ENCODE peak calls at places on chromosomes 7 and 10, in seven cellular contexts. One of them, this sample, is unnamed.

GRCh38 chr10:92822964-92823363 is 25.4 kb upstream of the EXOC6 start:
- DNase-seq in kidney: no peak
- DNase-seq in colonic mucosa: no peak
- DNase-seq in neuronal stem cell: no peak
- DNase-seq in foreskin keratinocyte: no peak
- DNase-seq in GM23248: no peak
- DNase-seq in PC-9: no peak
- DNase-seq in this sample: no peak

GRCh38 chr10:63883861-63884260 is 362.7 kb downstream of the REEP3 start:
- DNase-seq in GM23248: no peak
- DNase-seq in PC-9: no peak
- DNase-seq in foreskin keratinocyte: no peak
- DNase-seq in colonic mucosa: no peak
- DNase-seq in neuronal stem cell: no peak
- DNase-seq in kidney: no peak
- DNase-seq in this sample: no peak

GRCh38 chr7:5494683-5495561 is 71.3 kb upstream of the TNRC18 start:
- DNase-seq in GM23248: peak
- DNase-seq in foreskin keratinocyte: peak
- DNase-seq in colonic mucosa: peak
- DNase-seq in neuronal stem cell: peak
- DNase-seq in kidney: peak
- DNase-seq in PC-9: peak
- DNase-seq in this sample: peak

GRCh38 chr10:73871915-73872710 is 2.2 kb downstream of the CAMK2G start:
- DNase-seq in GM23248: peak
- DNase-seq in colonic mucosa: peak
- DNase-seq in kidney: no peak
- DNase-seq in neuronal stem cell: no peak
- DNase-seq in PC-9: peak
- DNase-seq in foreskin keratinocyte: no peak
- DNase-seq in this sample: no peak

GRCh38 chr7:5780801-5781496 is 514 bp downstream of the RNF216 start:
- DNase-seq in GM23248: peak
- DNase-seq in foreskin keratinocyte: no peak
- DNase-seq in PC-9: peak
- DNase-seq in kidney: peak
- DNase-seq in colonic mucosa: peak
- DNase-seq in neuronal stem cell: peak
- DNase-seq in this sample: peak

GRCh38 chr7:157139142-157140117 is 704 bp downstream of the UBE3C start:
- DNase-seq in foreskin keratinocyte: no peak
- DNase-seq in kidney: peak
- DNase-seq in PC-9: no peak
- DNase-seq in GM23248: peak
- DNase-seq in colonic mucosa: peak
- DNase-seq in neuronal stem cell: peak
- DNase-seq in this sample: peak

GRCh38 chr7:16939161-16939560 is 57.4 kb upstream of the AGR3 start:
- DNase-seq in neuronal stem cell: no peak
- DNase-seq in GM23248: no peak
- DNase-seq in PC-9: no peak
- DNase-seq in foreskin keratinocyte: no peak
- DNase-seq in colonic mucosa: no peak
- DNase-seq in kidney: no peak
- DNase-seq in this sample: no peak

GRCh38 chr10:31947144-31947926 is 18.7 kb upstream of the ARHGAP12 start:
- DNase-seq in neuronal stem cell: no peak
- DNase-seq in colonic mucosa: peak
- DNase-seq in kidney: no peak
- DNase-seq in foreskin keratinocyte: peak
- DNase-seq in GM23248: peak
- DNase-seq in PC-9: peak
- DNase-seq in this sample: no peak

GRCh38 chr10:95133997-95134396 is 60.0 kb upstream of the ACSM6 start:
- DNase-seq in GM23248: no peak
- DNase-seq in neuronal stem cell: no peak
- DNase-seq in PC-9: no peak
- DNase-seq in kidney: no peak
- DNase-seq in foreskin keratinocyte: no peak
- DNase-seq in colonic mucosa: no peak
- DNase-seq in this sample: no peak

GRCh38 chr10:310976-311639 is 175.9 kb downstream of the ZMYND11 start:
- DNase-seq in foreskin keratinocyte: no peak
- DNase-seq in neuronal stem cell: no peak
- DNase-seq in kidney: no peak
- DNase-seq in colonic mucosa: no peak
- DNase-seq in PC-9: no peak
- DNase-seq in GM23248: peak
- DNase-seq in this sample: no peak

GRCh38 chr7:142440219-142441073 is 182.6 kb upstream of the PRSS58 start:
- DNase-seq in PC-9: peak
- DNase-seq in GM23248: peak
- DNase-seq in kidney: no peak
- DNase-seq in neuronal stem cell: no peak
- DNase-seq in colonic mucosa: no peak
- DNase-seq in foreskin keratinocyte: peak
- DNase-seq in this sample: no peak

GRCh38 chr10:99740933-99741559 is 9.0 kb downstream of the CUTC start:
- DNase-seq in GM23248: no peak
- DNase-seq in neuronal stem cell: no peak
- DNase-seq in PC-9: no peak
- DNase-seq in colonic mucosa: no peak
- DNase-seq in kidney: no peak
- DNase-seq in foreskin keratinocyte: no peak
- DNase-seq in this sample: no peak

GRCh38 chr10:43294241-43294658 is 27.4 kb upstream of the RASGEF1A start:
- DNase-seq in foreskin keratinocyte: no peak
- DNase-seq in neuronal stem cell: no peak
- DNase-seq in PC-9: no peak
- DNase-seq in GM23248: no peak
- DNase-seq in colonic mucosa: no peak
- DNase-seq in kidney: no peak
- DNase-seq in this sample: no peak

GRCh38 chr10:21673668-21674067 is 139.6 kb downstream of the MLLT10 start:
- DNase-seq in kidney: no peak
- DNase-seq in PC-9: no peak
- DNase-seq in GM23248: no peak
- DNase-seq in foreskin keratinocyte: no peak
- DNase-seq in colonic mucosa: no peak
- DNase-seq in neuronal stem cell: no peak
- DNase-seq in this sample: no peak

GRCh38 chr7:155758348-155758747 is 53.9 kb downstream of the SHH start:
- DNase-seq in kidney: no peak
- DNase-seq in neuronal stem cell: no peak
- DNase-seq in PC-9: no peak
- DNase-seq in GM23248: no peak
- DNase-seq in colonic mucosa: no peak
- DNase-seq in foreskin keratinocyte: no peak
- DNase-seq in this sample: no peak

GRCh38 chr10:78782441-78782840 is 286.3 kb upstream of the ZMIZ1 start:
- DNase-seq in colonic mucosa: no peak
- DNase-seq in kidney: no peak
- DNase-seq in GM23248: no peak
- DNase-seq in PC-9: no peak
- DNase-seq in neuronal stem cell: no peak
- DNase-seq in foreskin keratinocyte: no peak
- DNase-seq in this sample: no peak

GRCh38 chr7:112193915-112194502 is 12.2 kb downstream of the DOCK4 start:
- DNase-seq in PC-9: no peak
- DNase-seq in GM23248: no peak
- DNase-seq in foreskin keratinocyte: no peak
- DNase-seq in colonic mucosa: no peak
- DNase-seq in neuronal stem cell: no peak
- DNase-seq in kidney: no peak
- DNase-seq in this sample: no peak

GRCh38 chr10:56068473-56069263 is 292.4 kb downstream of the ZWINT start:
- DNase-seq in foreskin keratinocyte: no peak
- DNase-seq in colonic mucosa: no peak
- DNase-seq in PC-9: no peak
- DNase-seq in kidney: peak
- DNase-seq in neuronal stem cell: no peak
- DNase-seq in GM23248: no peak
- DNase-seq in this sample: no peak

GRCh38 chr7:101420436-101420835 is 57.8 kb downstream of the COL26A1 start:
- DNase-seq in colonic mucosa: no peak
- DNase-seq in PC-9: no peak
- DNase-seq in GM23248: no peak
- DNase-seq in neuronal stem cell: no peak
- DNase-seq in kidney: no peak
- DNase-seq in foreskin keratinocyte: no peak
- DNase-seq in this sample: no peak

GRCh38 chr10:47167591-47167990 is 132.4 kb upstream of the GDF10 start:
- DNase-seq in neuronal stem cell: no peak
- DNase-seq in kidney: no peak
- DNase-seq in GM23248: peak
- DNase-seq in foreskin keratinocyte: no peak
- DNase-seq in PC-9: no peak
- DNase-seq in colonic mucosa: no peak
- DNase-seq in this sample: no peak
- H3K27ac ChIP-seq in neuronal stem cell: no peak
- H3K27ac ChIP-seq in kidney: no peak
- H3K27ac ChIP-seq in GM23248: peak
- H3K27ac ChIP-seq in foreskin keratinocyte: no peak
- H3K27ac ChIP-seq in PC-9: peak
- H3K27ac ChIP-seq in colonic mucosa: no peak
- H3K27ac ChIP-seq in this sample: no peak

DNA sequence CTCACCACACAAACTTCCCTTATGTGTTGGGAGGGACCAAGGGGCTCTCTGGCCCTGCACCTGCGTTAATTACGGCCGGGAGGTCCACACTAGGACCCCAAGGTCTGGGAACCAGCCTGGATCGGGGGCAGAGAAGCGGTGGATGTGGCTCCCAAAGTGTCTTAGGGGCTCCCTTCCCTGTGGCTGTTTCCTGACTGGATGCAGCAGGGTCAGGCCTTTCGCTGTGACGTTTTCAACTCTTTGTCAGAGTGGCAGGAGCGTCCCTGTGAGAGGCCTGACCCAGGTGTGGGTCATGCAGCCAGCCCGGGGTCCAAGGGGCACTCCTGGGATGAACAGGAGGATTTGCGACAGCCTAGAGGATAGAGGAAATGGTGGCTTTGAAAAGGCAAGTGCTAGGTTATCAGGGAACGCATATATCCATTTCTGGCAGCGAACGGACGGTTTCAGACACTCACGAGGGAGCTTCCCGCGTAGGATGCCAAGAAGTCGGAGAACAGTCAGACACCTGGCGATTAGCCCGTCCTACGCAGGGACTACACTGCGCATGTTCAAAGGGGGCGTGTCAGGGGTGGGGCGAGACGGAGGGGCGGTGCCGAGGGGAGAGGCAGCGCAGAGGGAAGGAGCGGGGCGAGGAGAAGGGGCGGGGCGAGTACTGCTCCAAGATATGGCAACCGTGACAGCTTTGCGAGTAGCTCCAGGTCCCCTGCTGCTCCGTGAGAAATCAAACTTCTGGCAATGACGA is 46.2 kb upstream of the ZNF716 start:
- DNase-seq in colonic mucosa: no peak
- DNase-seq in GM23248: no peak
- DNase-seq in foreskin keratinocyte: no peak
- DNase-seq in neuronal stem cell: no peak
- DNase-seq in kidney: peak
- DNase-seq in PC-9: no peak
- DNase-seq in this sample: no peak
- H3K27ac ChIP-seq in colonic mucosa: no peak
- H3K27ac ChIP-seq in GM23248: no peak
- H3K27ac ChIP-seq in foreskin keratinocyte: no peak
- H3K27ac ChIP-seq in neuronal stem cell: no peak
- H3K27ac ChIP-seq in kidney: no peak
- H3K27ac ChIP-seq in PC-9: no peak
- H3K27ac ChIP-seq in this sample: no peak

GRCh38 chr10:114015708-114016107 is 28.0 kb upstream of the ADRB1 start:
- DNase-seq in foreskin keratinocyte: no peak
- DNase-seq in neuronal stem cell: no peak
- DNase-seq in PC-9: no peak
- DNase-seq in GM23248: no peak
- DNase-seq in colonic mucosa: no peak
- DNase-seq in kidney: no peak
- DNase-seq in this sample: no peak

GRCh38 chr10:114019226-114019625 is 24.4 kb upstream of the ADRB1 start:
- DNase-seq in colonic mucosa: no peak
- DNase-seq in neuronal stem cell: no peak
- DNase-seq in PC-9: no peak
- DNase-seq in GM23248: no peak
- DNase-seq in kidney: no peak
- DNase-seq in foreskin keratinocyte: no peak
- DNase-seq in this sample: no peak

GRCh38 chr10:114017266-114017665 is 26.4 kb upstream of the ADRB1 start:
- DNase-seq in colonic mucosa: no peak
- DNase-seq in foreskin keratinocyte: no peak
- DNase-seq in GM23248: no peak
- DNase-seq in neuronal stem cell: no peak
- DNase-seq in PC-9: no peak
- DNase-seq in kidney: no peak
- DNase-seq in this sample: no peak

GRCh38 chr10:114021135-114021534 is 22.5 kb upstream of the ADRB1 start:
- DNase-seq in colonic mucosa: no peak
- DNase-seq in PC-9: no peak
- DNase-seq in kidney: no peak
- DNase-seq in GM23248: no peak
- DNase-seq in foreskin keratinocyte: no peak
- DNase-seq in neuronal stem cell: no peak
- DNase-seq in this sample: no peak

DNA sequence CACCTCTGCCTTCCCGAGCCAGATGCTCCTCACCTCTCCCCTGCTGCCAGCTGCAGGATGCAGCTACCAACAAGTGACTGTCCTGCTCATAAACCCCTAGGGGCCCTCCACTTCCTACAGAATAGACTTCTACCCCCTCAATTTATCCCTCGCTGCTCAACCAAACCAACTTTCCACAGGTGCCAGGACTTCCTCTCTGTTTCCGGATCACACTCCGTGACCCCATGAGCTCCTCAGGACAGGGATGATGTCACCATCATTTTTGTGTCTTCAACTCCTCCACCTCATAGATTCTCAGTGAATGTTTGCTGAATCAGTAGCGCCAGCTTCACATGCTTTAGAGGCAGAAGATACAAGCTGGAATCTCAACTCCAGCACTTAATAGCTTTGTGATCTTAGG is 25.8 kb upstream of the ADRB1 start:
- DNase-seq in PC-9: no peak
- DNase-seq in foreskin keratinocyte: no peak
- DNase-seq in GM23248: no peak
- DNase-seq in colonic mucosa: no peak
- DNase-seq in neuronal stem cell: no peak
- DNase-seq in kidney: no peak
- DNase-seq in this sample: no peak
- H3K27ac ChIP-seq in PC-9: no peak
- H3K27ac ChIP-seq in foreskin keratinocyte: no peak
- H3K27ac ChIP-seq in GM23248: no peak
- H3K27ac ChIP-seq in colonic mucosa: no peak
- H3K27ac ChIP-seq in neuronal stem cell: no peak
- H3K27ac ChIP-seq in kidney: no peak
- H3K27ac ChIP-seq in this sample: no peak

DNA sequence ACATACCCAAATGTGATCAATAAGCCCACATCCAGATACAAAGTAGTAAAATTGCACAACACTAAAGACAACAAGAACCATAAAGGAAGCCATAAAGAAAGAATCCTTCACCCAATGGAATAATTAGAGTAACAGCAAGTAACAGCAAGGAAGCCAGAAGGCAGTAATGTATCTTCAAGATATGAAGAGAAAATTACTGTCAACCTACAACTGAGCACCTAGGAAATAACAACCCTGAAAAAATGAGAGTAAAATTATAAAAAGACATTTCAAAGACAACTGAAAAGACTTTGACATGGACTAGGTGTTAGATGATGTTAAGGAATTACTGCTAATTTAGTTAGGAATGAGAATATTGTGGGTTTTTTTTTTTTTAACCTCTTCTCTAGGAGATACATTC is 60.4 kb downstream of the CNOT4 start:
- DNase-seq in kidney: no peak
- DNase-seq in colonic mucosa: no peak
- DNase-seq in GM23248: no peak
- DNase-seq in neuronal stem cell: no peak
- DNase-seq in foreskin keratinocyte: no peak
- DNase-seq in PC-9: no peak
- DNase-seq in this sample: no peak
- H3K27ac ChIP-seq in kidney: no peak
- H3K27ac ChIP-seq in colonic mucosa: no peak
- H3K27ac ChIP-seq in GM23248: no peak
- H3K27ac ChIP-seq in neuronal stem cell: no peak
- H3K27ac ChIP-seq in foreskin keratinocyte: no peak
- H3K27ac ChIP-seq in PC-9: no peak
- H3K27ac ChIP-seq in this sample: no peak

This sample was measured in CD4-positive, alpha-beta T cell.